ENCODE peak calls at places on chromosomes 11 and 22, in five cellular contexts. R is naive thymus-derived CD8-positive, alpha-beta T cell; E is activated CD4-positive, alpha-beta T cell treated with anti-CD3 and anti-CD28 coated beads, Interleukin-2, amount 10 ng/mL, durations not matched to agents 7 days and 5 days; U is HTR-8/SVneo; D is epithelial cell of esophagus. C is an unnamed sample.

GRCh38 chr11:46513934-46514342 is 79.9 kb downstream of the AMBRA1 start:
- DNase-seq in R (no peak), E (no peak), U (no peak), D (peak), C (no peak)

GRCh38 chr11:69486773-69487266 is 5.4 kb downstream of the LINC01488 start:
- DNase-seq in R (no peak), E (no peak), U (no peak), D (no peak), C (no peak)

GRCh38 chr11:7896026-7896785 is 34.9 kb downstream of the OR10A6 start:
- DNase-seq in R (no peak), E (no peak), U (no peak), D (no peak), C (no peak)

GRCh38 chr22:46061431-46062231 is 84.7 kb upstream of the WNT7B start:
- DNase-seq in R (no peak), E (no peak), U (no peak), D (no peak), C (no peak)

GRCh38 chr11:120057595-120058581 is 80.0 kb downstream of the TRIM29 start:
- DNase-seq in R (no peak), E (no peak), U (no peak), D (peak), C (no peak)

GRCh38 chr22:30865656-30866055 is 102.9 kb downstream of the MORC2 start:
- DNase-seq in R (no peak), E (no peak), U (no peak), D (no peak), C (no peak)

GRCh38 chr11:6480299-6480914 is 724 bp downstream of the ARFIP2 start:
- DNase-seq in R (no peak), E (no peak), U (no peak), D (no peak), C (no peak)

GRCh38 chr11:75547617-75548054 is 14.4 kb upstream of the SERPINH1 start:
- DNase-seq in R (no peak), E (peak), U (peak), D (peak), C (no peak)

GRCh38 chr11:105582497-105582896 is 27.4 kb upstream of the GRIA4 start:
- DNase-seq in R (no peak), E (no peak), U (no peak), D (peak), C (no peak)

GRCh38 chr22:38069372-38070249 is 12.4 kb downstream of the PICK1 start:
- DNase-seq in R (no peak), E (no peak), U (no peak), D (no peak), C (no peak)

GRCh38 chr11:75924966-75925784 is 110.2 kb downstream of the UVRAG start:
- DNase-seq in R (no peak), E (no peak), U (no peak), D (peak), C (no peak)

GRCh38 chr11:66070604-66071325 is 693 bp downstream of the PACS1 start:
- DNase-seq in R (no peak), E (no peak), U (no peak), D (peak), C (no peak)

GRCh38 chr11:74672956-74673895 is 58.0 kb downstream of the CHRDL2 start:
- DNase-seq in R (no peak), E (no peak), U (peak), D (peak), C (no peak)

GRCh38 chr11:72724851-72725730 is 27.1 kb downstream of the ARAP1 start:
- DNase-seq in R (peak), E (peak), U (peak), D (peak), C (peak)

GRCh38 chr11:69542314-69543168 is 61.1 kb downstream of the LINC01488 start:
- DNase-seq in R (no peak), E (no peak), U (no peak), D (no peak), C (no peak)

GRCh38 chr11:74288161-74288560 is 23.3 kb downstream of the P4HA3 start:
- DNase-seq in R (no peak), E (no peak), U (peak), D (peak), C (no peak)

GRCh38 chr22:38032681-38033521 is 24.3 kb upstream of the PICK1 start:
- DNase-seq in R (no peak), E (no peak), U (peak), D (peak), C (no peak)

GRCh38 chr11:67054851-67055523 is 1.7 kb upstream of the RHOD start:
- DNase-seq in R (no peak), E (no peak), U (peak), D (peak), C (no peak)

GRCh38 chr11:10631761-10632160 is 61.8 kb downstream of the IRAG1 start:
- DNase-seq in R (no peak), E (no peak), U (no peak), D (no peak), C (no peak)

GRCh38 chr11:13550761-13551160 is 55.0 kb upstream of the PTH start:
- DNase-seq in R (no peak), E (no peak), U (no peak), D (no peak), C (no peak)

GRCh38 chr22:28231423-28231822 is 312.4 kb upstream of the PITPNB start:
- DNase-seq in R (no peak), E (no peak), U (no peak), D (no peak), C (no peak)

GRCh38 chr22:47191630-47192105 is 429.2 kb downstream of the TBC1D22A start:
- DNase-seq in R (no peak), E (no peak), U (no peak), D (no peak), C (no peak)

GRCh38 chr11:12170984-12171383 is 60.6 kb downstream of the MICAL2 start:
- DNase-seq in R (no peak), E (no peak), U (no peak), D (no peak), C (no peak)

GRCh38 chr11:18347471-18348125 is 25.2 kb downstream of the GTF2H1 start:
- DNase-seq in R (no peak), E (no peak), U (no peak), D (peak), C (no peak)

GRCh38 chr11:57903441-57904123 is 120.1 kb upstream of the OR9Q1 start:
- DNase-seq in R (peak), E (peak), U (no peak), D (peak), C (no peak)

GRCh38 chr11:1307998-1308744 is 1.3 kb downstream of the TOLLIP start:
- DNase-seq in R (no peak), E (peak), U (no peak), D (peak), C (no peak)

GRCh38 chr11:122697636-122698167 is 42.2 kb downstream of the UBASH3B start:
- DNase-seq in R (peak), E (peak), U (no peak), D (peak), C (peak)

GRCh38 chr11:8749202-8749601 is 66.6 kb downstream of the RPL27A start:
- DNase-seq in R (no peak), E (no peak), U (no peak), D (no peak), C (no peak)

GRCh38 chr11:133964356-133964755 is 7.6 kb upstream of the IGSF9B start:
- DNase-seq in R (no peak), E (no peak), U (no peak), D (no peak), C (no peak)

GRCh38 chr11:118912742-118913410 is 12.8 kb downstream of the BCL9L start:
- DNase-seq in R (no peak), E (no peak), U (no peak), D (peak), C (no peak)

GRCh38 chr11:61123775-61124571 is 21.7 kb downstream of the CD5 start:
- DNase-seq in R (no peak), E (no peak), U (no peak), D (no peak), C (no peak)

GRCh38 chr22:38317995-38318715 is 922 bp upstream of the CSNK1E start:
- DNase-seq in R (no peak), E (no peak), U (peak), D (peak), C (peak)

GRCh38 chr22:40426671-40427070 is 56.3 kb downstream of the SGSM3 start:
- DNase-seq in R (no peak), E (no peak), U (no peak), D (no peak), C (no peak)

GRCh38 chr11:130189492-130190210 is 30.1 kb downstream of the ST14 start:
- DNase-seq in R (no peak), E (no peak), U (no peak), D (no peak), C (no peak)